ENCODE peak calls at places on chromosomes 1 and 21, in nine cellular contexts. C is adrenal gland, Q is upper lobe of left lung, M is IMR-90, X is transverse colon, D is gastrocnemius medialis, I is suprapubic skin, G is A549, Z is heart left ventricle. A is an unnamed sample.

GRCh38 chr1:59443355-59443754 is 146.5 kb downstream of the FGGY start:
- DNase-seq in C (no peak), Q (no peak), M (peak; percentile 42), X (no peak), D (no peak), I (no peak), G (no peak), Z (no peak), A (no peak)

GRCh38 chr1:240031009-240031408 is 60.7 kb upstream of the FMN2 start:
- DNase-seq in C (no peak), Q (no peak), M (peak; percentile 97), X (no peak), D (no peak), I (no peak), G (peak; percentile 90), Z (no peak), A (no peak)

GRCh38 chr1:53066941-53067738 is 5.1 kb downstream of the PODN start:
- DNase-seq in C (peak; percentile 41), Q (no peak), M (no peak), X (no peak), D (no peak), I (peak; percentile 76), G (no peak), Z (no peak), A (no peak)

GRCh38 chr1:211599250-211599649 is 20.3 kb upstream of the SLC30A1 start:
- DNase-seq in C (no peak), Q (no peak), M (no peak), X (no peak), D (no peak), I (no peak), G (no peak), Z (no peak), A (no peak)

GRCh38 chr21:41561701-41562100 is 53.7 kb upstream of the TMPRSS2 start:
- DNase-seq in C (no peak), Q (no peak), M (no peak), X (no peak), D (no peak), I (no peak), G (no peak), Z (no peak), A (no peak)

GRCh38 chr1:94807742-94808491 is 12.2 kb upstream of the SLC44A3 start:
- DNase-seq in C (peak; percentile 84), Q (no peak), M (peak; percentile 42), X (peak; percentile 78), D (no peak), I (no peak), G (no peak), Z (no peak), A (no peak)

GRCh38 chr1:226690460-226690982 is 48.6 kb downstream of the ITPKB start:
- DNase-seq in C (peak; percentile 78), Q (no peak), M (peak; percentile 54), X (no peak), D (no peak), I (no peak), G (no peak), Z (no peak), A (no peak)

GRCh38 chr1:149965440-149965839 is 28.8 kb upstream of the MTMR11 start:
- DNase-seq in C (no peak), Q (no peak), M (no peak), X (no peak), D (no peak), I (no peak), G (no peak), Z (no peak), A (no peak)

GRCh38 chr1:18654599-18654998 is 24.0 kb downstream of the PAX7 start:
- DNase-seq in C (no peak), Q (no peak), M (no peak), X (no peak), D (no peak), I (no peak), G (no peak), Z (no peak), A (no peak)

GRCh38 chr1:18653922-18654321 is 23.3 kb downstream of the PAX7 start:
- DNase-seq in C (no peak), Q (no peak), M (no peak), X (no peak), D (no peak), I (no peak), G (no peak), Z (no peak), A (no peak)

GRCh38 chr1:18651727-18652126 is 21.1 kb downstream of the PAX7 start:
- DNase-seq in C (no peak), Q (no peak), M (no peak), X (no peak), D (no peak), I (no peak), G (no peak), Z (no peak), A (no peak)

GRCh38 chr1:18652791-18653190 is 22.1 kb downstream of the PAX7 start:
- DNase-seq in C (no peak), Q (no peak), M (no peak), X (no peak), D (no peak), I (no peak), G (no peak), Z (no peak), A (no peak)

DNA sequence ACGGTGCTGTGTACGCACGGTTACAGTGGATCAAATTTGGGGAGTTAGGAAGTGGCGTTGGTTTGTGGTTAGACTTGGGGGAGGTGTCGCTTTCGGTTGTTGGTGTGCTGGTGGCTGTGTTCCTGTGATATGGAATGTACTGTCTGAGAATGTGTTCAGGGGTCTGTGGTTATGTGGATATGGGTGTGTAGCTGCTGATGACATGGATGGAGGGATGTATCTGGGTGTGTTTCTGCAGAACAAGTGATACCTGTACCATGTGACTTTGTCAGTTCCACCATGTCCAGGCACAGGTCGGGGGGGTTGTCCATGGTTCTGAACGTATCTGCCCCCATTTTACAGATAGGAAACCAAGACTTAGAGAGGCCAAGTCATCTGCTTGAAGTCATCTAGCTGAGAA is 22.7 kb downstream of the PAX7 start:
- DNase-seq in C (no peak), Q (no peak), M (no peak), X (no peak), D (no peak), I (no peak), G (no peak), Z (no peak), A (no peak)
- H3K4me1 ChIP-seq in C (no peaks in the 10 kb centered on the region), Q (no peaks in the 10 kb centered on the region), M (no peaks in the 10 kb centered on the region), X (no peaks in the 10 kb centered on the region), D (no peaks in the 10 kb centered on the region), I (no peaks in the 10 kb centered on the region), G (peaks cover 9% of the 10 kb centered on the region), Z (no peaks in the 10 kb centered on the region), A (no peaks in the 10 kb centered on the region)

GRCh38 chr1:242017580-242018233 is 18.8 kb upstream of the MAP1LC3C start:
- DNase-seq in C (peak; percentile 78), Q (no peak), M (peak; percentile 21), X (peak; percentile 39), D (peak; percentile 6), I (no peak), G (peak; percentile 69), Z (no peak), A (peak; percentile 65)

GRCh38 chr1:242016518-242016917 is 17.6 kb upstream of the MAP1LC3C start:
- DNase-seq in C (no peak), Q (no peak), M (no peak), X (no peak), D (no peak), I (no peak), G (no peak), Z (no peak), A (no peak)

GRCh38 chr1:242008788-242009500 is 10.0 kb upstream of the MAP1LC3C start:
- DNase-seq in C (no peak), Q (no peak), M (no peak), X (no peak), D (no peak), I (no peak), G (no peak), Z (no peak), A (no peak)

DNA sequence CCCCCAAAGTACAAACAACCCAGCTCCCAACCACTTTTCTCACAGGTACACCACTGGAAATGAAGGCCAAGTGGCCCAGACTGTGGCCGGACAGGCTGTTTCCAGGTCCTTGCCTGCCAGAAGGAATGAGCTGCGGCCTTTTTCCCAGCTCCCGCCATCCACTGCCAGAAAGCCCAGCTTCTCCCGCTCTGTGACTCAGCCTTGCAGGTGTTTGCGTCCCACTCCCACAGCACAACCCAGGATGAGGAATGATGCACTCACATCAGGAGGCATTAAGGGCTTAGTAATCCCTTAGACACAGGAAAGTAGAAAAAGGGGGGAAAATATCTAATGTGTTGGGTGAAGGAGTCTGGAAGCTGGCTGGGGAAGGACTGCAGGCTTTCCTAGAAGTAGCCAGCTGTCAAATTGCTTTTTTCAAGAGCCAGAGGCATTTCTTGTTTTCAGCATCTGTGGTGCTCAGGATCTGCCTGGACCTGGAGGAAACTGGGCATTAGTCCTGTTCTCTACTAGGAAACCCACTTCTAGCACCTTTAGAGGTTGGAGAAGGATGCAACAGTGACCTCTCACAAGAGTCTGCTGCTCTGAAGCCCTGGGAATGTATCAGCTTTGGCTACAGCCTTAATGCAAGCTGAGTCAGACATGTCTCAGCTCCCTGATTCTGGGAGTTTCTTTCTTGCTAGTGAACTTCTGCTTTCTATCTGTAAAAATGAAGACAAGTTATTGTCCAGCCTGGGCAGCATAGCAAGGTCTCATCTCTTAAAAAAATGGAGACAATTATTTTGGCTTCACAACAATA is 13.2 kb upstream of the MAP1LC3C start:
- DNase-seq in C (no peak), Q (peak; percentile 30), M (peak; percentile 35), X (no peak), D (no peak), I (no peak), G (no peak), Z (peak; percentile 34), A (no peak)
- TF ChIP-seq POLR2A in C (no peak), Q (no peak), M (no peak), X (no peak), D (no peak), I (no peak), G (no peak), Z (no peak), A (no peak)

GRCh38 chr1:23977854-23978191 is 2.3 kb downstream of the SRSF10 start:
- DNase-seq in C (no peak), Q (no peak), M (no peak), X (no peak), D (no peak), I (no peak), G (no peak), Z (no peak), A (no peak)
- H3K4me1 ChIP-seq in C (peaks cover 31% of the 10 kb centered on the region), Q (peaks cover 45% of the 10 kb centered on the region), M (peaks cover 6% of the 10 kb centered on the region), X (peaks cover 28% of the 10 kb centered on the region), D (peaks cover 57% of the 10 kb centered on the region), I (peaks cover 61% of the 10 kb centered on the region), G (peaks cover 35% of the 10 kb centered on the region), Z (peaks cover 5% of the 10 kb centered on the region), A (peaks cover 66% of the 10 kb centered on the region)

GRCh38 chr21:32389337-32390015 is 3.3 kb downstream of the URB1 start:
- DNase-seq in C (peak; percentile 35), Q (no peak), M (peak; percentile 51), X (no peak), D (no peak), I (no peak), G (no peak), Z (no peak), A (no peak)

GRCh38 chr21:32391755-32392154 is 1.1 kb downstream of the URB1 start:
- DNase-seq in C (peak; percentile 35), Q (no peak), M (no peak), X (no peak), D (no peak), I (no peak), G (no peak), Z (no peak), A (no peak)

GRCh38 chr21:32392299-32392879 is 423 bp downstream of the URB1 start:
- DNase-seq in C (no peak), Q (no peak), M (no peak), X (no peak), D (no peak), I (no peak), G (no peak), Z (no peak), A (no peak)

GRCh38 chr21:32393677-32394001 is 827 bp upstream of the URB1 start:
- DNase-seq in C (no peak), Q (no peak), M (no peak), X (no peak), D (no peak), I (no peak), G (no peak), Z (no peak), A (no peak)

DNA sequence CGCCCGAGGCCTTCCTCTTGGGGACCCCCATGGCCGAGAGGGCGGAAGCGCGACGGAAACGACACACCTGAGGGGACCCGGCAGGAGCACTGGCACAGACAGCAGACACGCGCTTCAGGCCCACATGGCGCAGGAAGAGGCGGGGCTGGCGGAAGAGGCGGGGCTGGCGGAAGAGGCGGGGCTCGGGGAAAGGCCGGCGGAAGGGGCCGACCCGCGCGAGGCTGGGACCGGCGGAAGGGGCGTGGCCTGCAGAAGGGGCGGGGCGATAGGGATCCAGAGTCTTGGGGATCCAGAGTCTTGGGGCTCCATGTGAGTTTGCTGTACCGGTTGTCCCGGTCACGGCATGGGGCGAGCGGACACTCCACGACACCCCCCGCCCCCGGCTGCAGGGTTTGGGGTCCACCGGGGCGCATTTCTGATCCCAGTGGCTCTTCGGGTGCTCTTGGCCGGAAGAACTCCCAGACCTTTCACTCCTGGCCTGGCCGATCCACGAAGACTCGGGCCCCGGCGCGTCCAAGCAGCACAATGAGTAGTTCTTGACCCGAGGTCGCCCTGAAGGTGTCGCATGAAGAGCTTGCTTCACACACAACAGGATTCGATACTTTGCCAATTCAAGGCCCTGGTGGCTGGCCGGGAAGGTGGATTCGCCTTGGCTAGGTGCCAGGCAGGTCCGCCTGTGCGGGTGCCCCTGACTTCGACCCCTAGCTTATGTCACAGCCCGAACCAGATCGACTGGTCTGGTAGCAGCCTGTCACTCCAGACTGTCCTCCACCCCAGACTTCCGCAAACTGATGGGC is at the start of gene URB1:
- DNase-seq in C (peak; percentile 93), Q (peak; percentile 99), M (peak; percentile 65), X (peak; percentile 95), D (peak; percentile 84), I (peak; percentile 95), G (peak; percentile 79), Z (peak; percentile 94), A (peak; percentile 90)
- TF ChIP-seq POLR2A in C (peak; percentile 45), Q (peak; percentile 72), M (no peak), X (peak; percentile 79), D (peak; percentile 73), I (no peak), G (peak; percentile 70), Z (peak; percentile 83), A (peak; percentile 56)